ENCODE peak calls at places on chromosomes 3 and 15, in six cellular contexts. One of them, this sample, is unnamed.

GRCh38 chr15:25136119-25136518 is 181.3 kb downstream of the SNRPN start:
- DNase-seq in HepG2: peak
- DNase-seq in K562: peak
- DNase-seq in breast epithelium: no peak
- DNase-seq in stomach: no peak
- DNase-seq in transverse colon: no peak
- DNase-seq in this sample: no peak

GRCh38 chr3:192130534-192131132 is 596.7 kb downstream of the FGF12 start:
- DNase-seq in breast epithelium: peak
- DNase-seq in stomach: peak
- DNase-seq in K562: peak
- DNase-seq in transverse colon: peak
- DNase-seq in HepG2: peak
- DNase-seq in this sample: no peak

GRCh38 chr3:141900343-141900742 is 23.9 kb downstream of the ATP1B3 start:
- DNase-seq in transverse colon: no peak
- DNase-seq in stomach: no peak
- DNase-seq in HepG2: no peak
- DNase-seq in breast epithelium: no peak
- DNase-seq in K562: no peak
- DNase-seq in this sample: no peak

GRCh38 chr15:64560998-64561397 is 100.6 kb downstream of the ZNF609 start:
- DNase-seq in transverse colon: no peak
- DNase-seq in stomach: no peak
- DNase-seq in K562: no peak
- DNase-seq in breast epithelium: no peak
- DNase-seq in HepG2: no peak
- DNase-seq in this sample: no peak

GRCh38 chr15:62066663-62067447 is at the start of gene C2CD4A:
- DNase-seq in stomach: peak
- DNase-seq in K562: no peak
- DNase-seq in HepG2: peak
- DNase-seq in breast epithelium: peak
- DNase-seq in transverse colon: peak
- DNase-seq in this sample: peak

GRCh38 chr15:78216276-78217229 is 17.8 kb downstream of the ACSBG1 start:
- DNase-seq in transverse colon: peak
- DNase-seq in stomach: peak
- DNase-seq in HepG2: no peak
- DNase-seq in K562: no peak
- DNase-seq in breast epithelium: peak
- DNase-seq in this sample: no peak

GRCh38 chr3:56157693-56158092 is 310.6 kb downstream of the ERC2 start:
- DNase-seq in breast epithelium: no peak
- DNase-seq in HepG2: no peak
- DNase-seq in transverse colon: no peak
- DNase-seq in stomach: no peak
- DNase-seq in K562: no peak
- DNase-seq in this sample: no peak

GRCh38 chr15:101000271-101000681 is 81.1 kb downstream of the LRRK1 start:
- DNase-seq in transverse colon: no peak
- DNase-seq in K562: no peak
- DNase-seq in breast epithelium: no peak
- DNase-seq in HepG2: no peak
- DNase-seq in stomach: no peak
- DNase-seq in this sample: no peak

GRCh38 chr3:183158552-183159006 is 4.0 kb downstream of the LAMP3 start:
- DNase-seq in stomach: no peak
- DNase-seq in HepG2: no peak
- DNase-seq in breast epithelium: no peak
- DNase-seq in K562: peak
- DNase-seq in transverse colon: no peak
- DNase-seq in this sample: no peak

GRCh38 chr15:68027388-68027787 is 26.7 kb upstream of the PIAS1 start:
- DNase-seq in stomach: no peak
- DNase-seq in transverse colon: no peak
- DNase-seq in breast epithelium: no peak
- DNase-seq in HepG2: no peak
- DNase-seq in K562: no peak
- DNase-seq in this sample: no peak

GRCh38 chr3:28846948-28847527 is 433.8 kb upstream of the RBMS3 start:
- DNase-seq in transverse colon: no peak
- DNase-seq in K562: no peak
- DNase-seq in breast epithelium: no peak
- DNase-seq in HepG2: no peak
- DNase-seq in stomach: no peak
- DNase-seq in this sample: no peak

GRCh38 chr3:101829066-101829830 is 20.1 kb upstream of the NFKBIZ start:
- DNase-seq in stomach: peak
- DNase-seq in K562: no peak
- DNase-seq in HepG2: no peak
- DNase-seq in breast epithelium: no peak
- DNase-seq in transverse colon: peak
- DNase-seq in this sample: peak

GRCh38 chr3:127689266-127689860 is 16.6 kb downstream of the ABTB1 start:
- DNase-seq in transverse colon: peak
- DNase-seq in stomach: no peak
- DNase-seq in HepG2: no peak
- DNase-seq in breast epithelium: peak
- DNase-seq in K562: no peak
- DNase-seq in this sample: peak

GRCh38 chr3:154323921-154324738 is at the start of gene DHX36:
- DNase-seq in breast epithelium: peak
- DNase-seq in HepG2: peak
- DNase-seq in stomach: peak
- DNase-seq in K562: peak
- DNase-seq in transverse colon: peak
- DNase-seq in this sample: peak

GRCh38 chr3:20141841-20142240 is 44.2 kb downstream of the SGO1 start:
- DNase-seq in transverse colon: no peak
- DNase-seq in stomach: no peak
- DNase-seq in HepG2: no peak
- DNase-seq in breast epithelium: no peak
- DNase-seq in K562: no peak
- DNase-seq in this sample: no peak

GRCh38 chr3:176896165-176896564 is 301.1 kb downstream of the TBL1XR1 start:
- DNase-seq in transverse colon: no peak
- DNase-seq in breast epithelium: no peak
- DNase-seq in stomach: peak
- DNase-seq in HepG2: no peak
- DNase-seq in K562: no peak
- DNase-seq in this sample: no peak

GRCh38 chr3:193735850-193736249 is 142.8 kb downstream of the OPA1 start:
- DNase-seq in stomach: no peak
- DNase-seq in breast epithelium: no peak
- DNase-seq in HepG2: no peak
- DNase-seq in transverse colon: no peak
- DNase-seq in K562: no peak
- DNase-seq in this sample: no peak

GRCh38 chr3:161217496-161217895 is 3.6 kb upstream of the NMD3 start:
- DNase-seq in HepG2: peak
- DNase-seq in stomach: no peak
- DNase-seq in transverse colon: no peak
- DNase-seq in K562: no peak
- DNase-seq in breast epithelium: no peak
- DNase-seq in this sample: no peak

GRCh38 chr3:170907519-170908234 is 760 bp downstream of the EIF5A2 start:
- DNase-seq in transverse colon: no peak
- DNase-seq in K562: peak
- DNase-seq in breast epithelium: no peak
- DNase-seq in HepG2: peak
- DNase-seq in stomach: no peak
- DNase-seq in this sample: peak

GRCh38 chr15:35055416-35056105 is 29.5 kb downstream of the NANOGP8 start:
- DNase-seq in breast epithelium: no peak
- DNase-seq in transverse colon: no peak
- DNase-seq in K562: no peak
- DNase-seq in stomach: no peak
- DNase-seq in HepG2: no peak
- DNase-seq in this sample: no peak

GRCh38 chr3:100982710-100983109 is 10.5 kb downstream of the ABI3BP start:
- DNase-seq in transverse colon: peak
- DNase-seq in HepG2: no peak
- DNase-seq in K562: no peak
- DNase-seq in breast epithelium: no peak
- DNase-seq in stomach: no peak
- DNase-seq in this sample: no peak

GRCh38 chr3:170429050-170429449 is 10.4 kb downstream of the CLDN11 start:
- DNase-seq in transverse colon: no peak
- DNase-seq in breast epithelium: no peak
- DNase-seq in K562: no peak
- DNase-seq in stomach: no peak
- DNase-seq in HepG2: peak
- DNase-seq in this sample: no peak

GRCh38 chr3:124565013-124565412 is 165.2 kb upstream of the UMPS start:
- DNase-seq in stomach: peak
- DNase-seq in transverse colon: peak
- DNase-seq in HepG2: peak
- DNase-seq in breast epithelium: peak
- DNase-seq in K562: peak
- DNase-seq in this sample: no peak

GRCh38 chr15:101293122-101293521 is 1.9 kb downstream of the SNRPA1 start:
- DNase-seq in breast epithelium: no peak
- DNase-seq in K562: no peak
- DNase-seq in HepG2: no peak
- DNase-seq in transverse colon: no peak
- DNase-seq in stomach: no peak
- DNase-seq in this sample: no peak

GRCh38 chr3:100454684-100455083 is 37.7 kb upstream of the TMEM45A start:
- DNase-seq in HepG2: peak
- DNase-seq in K562: no peak
- DNase-seq in stomach: no peak
- DNase-seq in breast epithelium: no peak
- DNase-seq in transverse colon: no peak
- DNase-seq in this sample: no peak

GRCh38 chr3:123352134-123352554 is 96.7 kb downstream of the ADCY5 start:
- DNase-seq in K562: no peak
- DNase-seq in stomach: no peak
- DNase-seq in transverse colon: no peak
- DNase-seq in breast epithelium: no peak
- DNase-seq in HepG2: no peak
- DNase-seq in this sample: peak

GRCh38 chr3:157438371-157438735 is 1.7 kb downstream of the PTX3 start:
- DNase-seq in K562: no peak
- DNase-seq in transverse colon: no peak
- DNase-seq in HepG2: no peak
- DNase-seq in stomach: no peak
- DNase-seq in breast epithelium: no peak
- DNase-seq in this sample: no peak
- TF ChIP-seq POLR2AphosphoS5 in K562: no peak
- TF ChIP-seq POLR2AphosphoS5 in transverse colon: no peak
- TF ChIP-seq POLR2AphosphoS5 in HepG2: no peak
- TF ChIP-seq POLR2AphosphoS5 in stomach: no peak
- TF ChIP-seq POLR2AphosphoS5 in breast epithelium: no peak
- TF ChIP-seq POLR2AphosphoS5 in this sample: no peak

GRCh38 chr3:39386331-39386730 is 3.2 kb downstream of the SLC25A38 start:
- DNase-seq in stomach: no peak
- DNase-seq in K562: no peak
- DNase-seq in HepG2: no peak
- DNase-seq in breast epithelium: no peak
- DNase-seq in transverse colon: no peak
- DNase-seq in this sample: no peak

GRCh38 chr3:39383190-39383912 is at the start of gene SLC25A38:
- DNase-seq in transverse colon: peak
- DNase-seq in K562: peak
- DNase-seq in HepG2: peak
- DNase-seq in breast epithelium: peak
- DNase-seq in stomach: peak
- DNase-seq in this sample: peak

GRCh38 chr3:39384665-39385000 is 1.5 kb downstream of the SLC25A38 start:
- DNase-seq in breast epithelium: no peak
- DNase-seq in transverse colon: no peak
- DNase-seq in HepG2: no peak
- DNase-seq in stomach: no peak
- DNase-seq in K562: no peak
- DNase-seq in this sample: no peak

GRCh38 chr3:39385456-39386098 is 2.4 kb downstream of the SLC25A38 start:
- DNase-seq in stomach: no peak
- DNase-seq in breast epithelium: no peak
- DNase-seq in transverse colon: no peak
- DNase-seq in K562: peak
- DNase-seq in HepG2: no peak
- DNase-seq in this sample: no peak

GRCh38 chr3:39383913-39384664 is 919 bp downstream of the SLC25A38 start:
- DNase-seq in K562: peak
- DNase-seq in breast epithelium: peak
- DNase-seq in stomach: peak
- DNase-seq in transverse colon: peak
- DNase-seq in HepG2: peak
- DNase-seq in this sample: peak
- TF ChIP-seq POLR2A in K562: peak
- TF ChIP-seq POLR2A in breast epithelium: peak
- TF ChIP-seq POLR2A in stomach: no peak
- TF ChIP-seq POLR2A in transverse colon: peak
- TF ChIP-seq POLR2A in HepG2: peak
- TF ChIP-seq POLR2A in this sample: peak

GRCh38 chr3:184337315-184337714 is at the start of gene FAM131A:
- DNase-seq in breast epithelium: no peak
- DNase-seq in HepG2: no peak
- DNase-seq in stomach: no peak
- DNase-seq in transverse colon: peak
- DNase-seq in K562: no peak
- DNase-seq in this sample: no peak

GRCh38 chr3:184339016-184339415 is 1.6 kb downstream of the FAM131A start:
- DNase-seq in K562: no peak
- DNase-seq in transverse colon: no peak
- DNase-seq in HepG2: no peak
- DNase-seq in breast epithelium: no peak
- DNase-seq in stomach: no peak
- DNase-seq in this sample: no peak

GRCh38 chr3:184336484-184337230 is 743 bp upstream of the FAM131A start:
- DNase-seq in transverse colon: peak
- DNase-seq in stomach: peak
- DNase-seq in breast epithelium: no peak
- DNase-seq in HepG2: peak
- DNase-seq in K562: peak
- DNase-seq in this sample: no peak

GRCh38 chr3:184338538-184338945 is 1.1 kb downstream of the FAM131A start:
- DNase-seq in breast epithelium: no peak
- DNase-seq in HepG2: no peak
- DNase-seq in K562: no peak
- DNase-seq in stomach: peak
- DNase-seq in transverse colon: peak
- DNase-seq in this sample: no peak

GRCh38 chr3:184337981-184338380 is 581 bp downstream of the FAM131A start:
- DNase-seq in transverse colon: no peak
- DNase-seq in stomach: no peak
- DNase-seq in K562: no peak
- DNase-seq in HepG2: no peak
- DNase-seq in breast epithelium: no peak
- DNase-seq in this sample: no peak
- H3K4me3 ChIP-seq in transverse colon: no peak
- H3K4me3 ChIP-seq in stomach: peak
- H3K4me3 ChIP-seq in K562: no peak
- H3K4me3 ChIP-seq in HepG2: no peak
- H3K4me3 ChIP-seq in breast epithelium: no peak
- H3K4me3 ChIP-seq in this sample: no peak

GRCh38 chr3:40877651-40878463 is 321.4 kb upstream of the CTNNB1 start:
- DNase-seq in stomach: peak
- DNase-seq in breast epithelium: peak
- DNase-seq in K562: no peak
- DNase-seq in HepG2: peak
- DNase-seq in transverse colon: peak
- DNase-seq in this sample: no peak
- TF ChIP-seq POLR2AphosphoS5 in stomach: peak
- TF ChIP-seq POLR2AphosphoS5 in breast epithelium: peak
- TF ChIP-seq POLR2AphosphoS5 in K562: no peak
- TF ChIP-seq POLR2AphosphoS5 in HepG2: no peak
- TF ChIP-seq POLR2AphosphoS5 in transverse colon: no peak
- TF ChIP-seq POLR2AphosphoS5 in this sample: peak

GRCh38 chr3:122077293-122078234 is 22.4 kb downstream of the CD86 start:
- DNase-seq in stomach: no peak
- DNase-seq in HepG2: no peak
- DNase-seq in transverse colon: no peak
- DNase-seq in breast epithelium: no peak
- DNase-seq in K562: no peak
- DNase-seq in this sample: no peak
- TF ChIP-seq POLR2A in stomach: no peak
- TF ChIP-seq POLR2A in HepG2: no peak
- TF ChIP-seq POLR2A in transverse colon: no peak
- TF ChIP-seq POLR2A in breast epithelium: no peak
- TF ChIP-seq POLR2A in K562: no peak
- TF ChIP-seq POLR2A in this sample: no peak